ENCODE peak calls at places on chromosome 5, in seven cellular contexts. One of them, this sample, is unnamed.

GRCh38 chr5:80177236-80177635 is 78.6 kb downstream of the SERINC5 start:
- DNase-seq in GM23338: no peak
- DNase-seq in suprapubic skin: no peak
- DNase-seq in HCT116: no peak
- DNase-seq in K562: no peak
- DNase-seq in stomach: no peak
- DNase-seq in breast epithelium: no peak
- DNase-seq in this sample: no peak

GRCh38 chr5:78633710-78634109 is 14.9 kb downstream of the LHFPL2 start:
- DNase-seq in GM23338: no peak
- DNase-seq in suprapubic skin: no peak
- DNase-seq in HCT116: no peak
- DNase-seq in K562: no peak
- DNase-seq in stomach: no peak
- DNase-seq in breast epithelium: no peak
- DNase-seq in this sample: no peak

GRCh38 chr5:119378075-119378699 is 22.4 kb downstream of the TNFAIP8 start:
- DNase-seq in GM23338: no peak
- DNase-seq in suprapubic skin: no peak
- DNase-seq in HCT116: no peak
- DNase-seq in K562: no peak
- DNase-seq in stomach: no peak
- DNase-seq in breast epithelium: no peak
- DNase-seq in this sample: no peak

GRCh38 chr5:154095819-154096380 is 57.1 kb downstream of the MFAP3 start:
- DNase-seq in GM23338: no peak
- DNase-seq in suprapubic skin: no peak
- DNase-seq in HCT116: no peak
- DNase-seq in K562: no peak
- DNase-seq in stomach: no peak
- DNase-seq in breast epithelium: no peak
- DNase-seq in this sample: no peak

GRCh38 chr5:173717959-173718358 is 101.5 kb upstream of the BOD1 start:
- DNase-seq in GM23338: peak; percentile 23
- DNase-seq in suprapubic skin: no peak
- DNase-seq in HCT116: no peak
- DNase-seq in K562: no peak
- DNase-seq in stomach: no peak
- DNase-seq in breast epithelium: no peak
- DNase-seq in this sample: no peak

GRCh38 chr5:7927466-7928375 is 58.8 kb downstream of the MTRR start:
- DNase-seq in GM23338: peak; percentile 84
- DNase-seq in suprapubic skin: no peak
- DNase-seq in HCT116: peak; percentile 22
- DNase-seq in K562: peak; percentile 76
- DNase-seq in stomach: peak; percentile 64
- DNase-seq in breast epithelium: no peak
- DNase-seq in this sample: peak; percentile 40

GRCh38 chr5:6994097-6994496 is 280.9 kb downstream of the TENT4A start:
- DNase-seq in GM23338: no peak
- DNase-seq in suprapubic skin: no peak
- DNase-seq in HCT116: no peak
- DNase-seq in K562: no peak
- DNase-seq in stomach: no peak
- DNase-seq in breast epithelium: no peak
- DNase-seq in this sample: no peak

GRCh38 chr5:150556859-150557506 is 49.1 kb downstream of the NDST1 start:
- DNase-seq in GM23338: no peak
- DNase-seq in suprapubic skin: no peak
- DNase-seq in HCT116: no peak
- DNase-seq in K562: no peak
- DNase-seq in stomach: no peak
- DNase-seq in breast epithelium: no peak
- DNase-seq in this sample: no peak

GRCh38 chr5:179217356-179217755 is 127.9 kb downstream of the ADAMTS2 start:
- DNase-seq in GM23338: no peak
- DNase-seq in suprapubic skin: no peak
- DNase-seq in HCT116: no peak
- DNase-seq in K562: no peak
- DNase-seq in stomach: no peak
- DNase-seq in breast epithelium: no peak
- DNase-seq in this sample: no peak

GRCh38 chr5:148639081-148639480 is 15.2 kb downstream of the HTR4 start:
- DNase-seq in GM23338: no peak
- DNase-seq in suprapubic skin: no peak
- DNase-seq in HCT116: no peak
- DNase-seq in K562: peak; percentile 95
- DNase-seq in stomach: no peak
- DNase-seq in breast epithelium: no peak
- DNase-seq in this sample: no peak

GRCh38 chr5:60568646-60569045 is 131.3 kb downstream of the DEPDC1B start:
- DNase-seq in GM23338: peak; percentile 16
- DNase-seq in suprapubic skin: no peak
- DNase-seq in HCT116: no peak
- DNase-seq in K562: no peak
- DNase-seq in stomach: no peak
- DNase-seq in breast epithelium: no peak
- DNase-seq in this sample: no peak

GRCh38 chr5:137291031-137291430 is 208.1 kb downstream of the SPOCK1 start:
- DNase-seq in GM23338: no peak
- DNase-seq in suprapubic skin: no peak
- DNase-seq in HCT116: no peak
- DNase-seq in K562: no peak
- DNase-seq in stomach: no peak
- DNase-seq in breast epithelium: no peak
- DNase-seq in this sample: no peak

GRCh38 chr5:135535820-135536801 is at the start of gene NEUROG1:
- DNase-seq in GM23338: peak; percentile 91
- DNase-seq in suprapubic skin: peak; percentile 73
- DNase-seq in HCT116: no peak
- DNase-seq in K562: no peak
- DNase-seq in stomach: no peak
- DNase-seq in breast epithelium: no peak
- DNase-seq in this sample: no peak

GRCh38 chr5:24026288-24026687 is 518.9 kb downstream of the PRDM9 start:
- DNase-seq in GM23338: no peak
- DNase-seq in suprapubic skin: no peak
- DNase-seq in HCT116: no peak
- DNase-seq in K562: no peak
- DNase-seq in stomach: no peak
- DNase-seq in breast epithelium: no peak
- DNase-seq in this sample: no peak

GRCh38 chr5:140038373-140038957 is 4.6 kb downstream of the NRG2 start:
- DNase-seq in GM23338: peak; percentile 28
- DNase-seq in suprapubic skin: no peak
- DNase-seq in HCT116: no peak
- DNase-seq in K562: no peak
- DNase-seq in stomach: no peak
- DNase-seq in breast epithelium: no peak
- DNase-seq in this sample: no peak

GRCh38 chr5:159242153-159242552 is 20.9 kb upstream of the UBLCP1 start:
- DNase-seq in GM23338: no peak
- DNase-seq in suprapubic skin: no peak
- DNase-seq in HCT116: no peak
- DNase-seq in K562: no peak
- DNase-seq in stomach: no peak
- DNase-seq in breast epithelium: no peak
- DNase-seq in this sample: no peak

GRCh38 chr5:41264019-41264418 is 50.7 kb upstream of the C6 start:
- DNase-seq in GM23338: no peak
- DNase-seq in suprapubic skin: no peak
- DNase-seq in HCT116: no peak
- DNase-seq in K562: no peak
- DNase-seq in stomach: no peak
- DNase-seq in breast epithelium: no peak
- DNase-seq in this sample: no peak

GRCh38 chr5:138660051-138660572 is 84.9 kb upstream of the HSPA9 start:
- DNase-seq in GM23338: no peak
- DNase-seq in suprapubic skin: peak; percentile 21
- DNase-seq in HCT116: no peak
- DNase-seq in K562: no peak
- DNase-seq in stomach: no peak
- DNase-seq in breast epithelium: no peak
- DNase-seq in this sample: peak; percentile 14

GRCh38 chr5:59724482-59725392 is 168.8 kb downstream of the PDE4D start:
- DNase-seq in GM23338: peak; percentile 76
- DNase-seq in suprapubic skin: no peak
- DNase-seq in HCT116: peak; percentile 12
- DNase-seq in K562: peak; percentile 44
- DNase-seq in stomach: no peak
- DNase-seq in breast epithelium: no peak
- DNase-seq in this sample: no peak

GRCh38 chr5:71830626-71831539 is 111.8 kb downstream of the CARTPT start:
- DNase-seq in GM23338: peak; percentile 32
- DNase-seq in suprapubic skin: no peak
- DNase-seq in HCT116: no peak
- DNase-seq in K562: no peak
- DNase-seq in stomach: peak; percentile 69
- DNase-seq in breast epithelium: peak; percentile 62
- DNase-seq in this sample: peak; percentile 62
- H3K27me3 ChIP-seq in GM23338: no peaks in the 10 kb centered on the region
- H3K27me3 ChIP-seq in suprapubic skin: no peaks in the 10 kb centered on the region
- H3K27me3 ChIP-seq in HCT116: no peaks in the 10 kb centered on the region
- H3K27me3 ChIP-seq in K562: peaks cover 2% of the 10 kb centered on the region
- H3K27me3 ChIP-seq in stomach: no peaks in the 10 kb centered on the region
- H3K27me3 ChIP-seq in breast epithelium: no peaks in the 10 kb centered on the region
- H3K27me3 ChIP-seq in this sample: no peaks in the 10 kb centered on the region

DNA sequence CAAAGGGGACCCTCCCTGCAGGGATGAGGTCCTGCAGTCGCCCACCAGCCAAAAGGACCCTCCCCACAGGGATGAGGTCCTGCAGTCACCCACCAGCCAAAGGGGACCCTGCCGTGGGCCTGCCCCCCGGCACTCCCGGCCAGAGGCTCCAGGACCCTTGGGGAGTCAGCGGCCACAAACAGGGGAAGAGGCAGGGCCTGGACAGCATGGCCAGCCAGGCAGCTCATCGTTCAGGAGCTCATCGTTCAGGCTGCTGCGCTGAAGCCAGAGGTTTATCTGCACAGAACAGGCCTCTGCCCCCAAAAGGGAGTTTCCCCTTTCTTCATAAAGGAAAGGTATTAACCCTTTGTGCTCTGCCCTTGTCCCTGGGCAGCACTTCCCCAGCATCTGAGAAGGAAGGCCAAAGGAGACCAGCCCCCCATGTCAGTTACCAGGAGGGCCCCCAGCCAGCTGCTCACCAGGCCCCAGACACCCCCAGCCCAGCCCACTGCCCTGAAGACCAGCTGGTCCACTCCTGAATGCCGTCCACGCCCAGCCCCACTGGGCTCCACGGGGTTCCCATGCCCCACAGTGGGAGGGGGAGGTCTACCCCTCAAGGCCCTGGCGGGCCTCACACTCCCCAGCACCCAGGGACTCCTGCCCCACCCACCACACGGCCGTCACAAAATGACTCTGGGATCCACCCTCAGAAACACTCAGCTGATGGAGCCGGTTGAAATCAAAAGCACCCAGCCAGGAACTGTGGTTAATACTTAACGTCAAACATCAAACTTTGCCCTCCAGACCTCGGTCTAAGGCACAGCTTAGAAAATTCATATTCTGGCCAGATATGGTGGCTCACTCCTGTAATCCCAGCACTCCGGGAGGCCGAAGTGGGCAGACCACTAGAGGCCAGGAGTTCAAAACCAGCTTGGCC is 6.3 kb downstream of the SLC12A7 start:
- DNase-seq in GM23338: no peak
- DNase-seq in suprapubic skin: no peak
- DNase-seq in HCT116: no peak
- DNase-seq in K562: peak; percentile 76
- DNase-seq in stomach: peak; percentile 63
- DNase-seq in breast epithelium: no peak
- DNase-seq in this sample: no peak
- H3K4me3 ChIP-seq in GM23338: no peak overlapping the region
- H3K4me3 ChIP-seq in suprapubic skin: no peak overlapping the region
- H3K4me3 ChIP-seq in HCT116: no peak overlapping the region
- H3K4me3 ChIP-seq in K562: no peak overlapping the region
- H3K4me3 ChIP-seq in stomach: no peak overlapping the region
- H3K4me3 ChIP-seq in breast epithelium: no peak overlapping the region
- H3K4me3 ChIP-seq in this sample: no peak overlapping the region

GRCh38 chr5:58459860-58460726 is at the start of gene PLK2:
- DNase-seq in GM23338: peak; percentile 76
- DNase-seq in suprapubic skin: peak; percentile 98
- DNase-seq in HCT116: peak; percentile 76
- DNase-seq in K562: no peak
- DNase-seq in stomach: peak; percentile 96
- DNase-seq in breast epithelium: peak; percentile 95
- DNase-seq in this sample: peak; percentile 95

GRCh38 chr5:58459276-58459859 is 518 bp downstream of the PLK2 start:
- DNase-seq in GM23338: peak; percentile 68
- DNase-seq in suprapubic skin: peak; percentile 79
- DNase-seq in HCT116: no peak
- DNase-seq in K562: no peak
- DNase-seq in stomach: peak; percentile 34
- DNase-seq in breast epithelium: peak; percentile 31
- DNase-seq in this sample: peak; percentile 28

GRCh38 chr5:58462623-58463230 is 2.8 kb upstream of the PLK2 start:
- DNase-seq in GM23338: peak; percentile 60
- DNase-seq in suprapubic skin: no peak
- DNase-seq in HCT116: peak; percentile 61
- DNase-seq in K562: peak; percentile 16
- DNase-seq in stomach: peak; percentile 33
- DNase-seq in breast epithelium: no peak
- DNase-seq in this sample: peak; percentile 24

GRCh38 chr5:58462154-58462553 is 2.3 kb upstream of the PLK2 start:
- DNase-seq in GM23338: peak; percentile 28
- DNase-seq in suprapubic skin: no peak
- DNase-seq in HCT116: peak; percentile 39
- DNase-seq in K562: peak; percentile 10
- DNase-seq in stomach: no peak
- DNase-seq in breast epithelium: no peak
- DNase-seq in this sample: no peak

DNA sequence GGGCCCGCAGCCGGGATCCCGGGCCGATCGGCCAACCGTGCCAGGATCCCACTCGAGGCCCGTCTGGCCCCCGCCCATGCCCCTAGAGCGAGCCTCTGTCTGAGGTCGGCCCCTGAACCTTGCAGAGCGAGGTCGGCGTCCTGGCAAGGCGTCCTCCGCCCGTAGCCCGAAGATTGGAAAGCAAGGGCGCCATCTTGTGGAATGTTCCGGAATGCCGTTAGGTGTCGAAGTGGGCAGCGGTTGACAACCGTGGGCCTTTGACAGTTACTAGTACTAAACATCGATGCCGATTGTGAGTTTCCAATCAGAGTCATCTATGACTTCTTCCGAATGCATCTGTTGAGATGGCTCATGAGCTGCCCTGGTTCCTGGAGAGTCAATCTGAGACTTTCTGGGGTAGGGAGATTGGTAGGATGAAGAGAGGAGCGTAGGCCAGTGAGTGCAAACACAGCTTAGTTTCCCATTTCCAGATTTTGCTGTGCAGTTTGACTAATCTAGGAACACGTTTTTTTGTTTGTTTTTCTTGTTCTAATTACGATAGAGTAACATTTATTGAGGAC is 921 bp upstream of the PLK2 start:
- DNase-seq in GM23338: peak; percentile 93
- DNase-seq in suprapubic skin: peak; percentile 94
- DNase-seq in HCT116: peak; percentile 77
- DNase-seq in K562: peak; percentile 25
- DNase-seq in stomach: peak; percentile 93
- DNase-seq in breast epithelium: peak; percentile 87
- DNase-seq in this sample: peak; percentile 90
- TF ChIP-seq POLR2AphosphoS5 in GM23338: no peak
- TF ChIP-seq POLR2AphosphoS5 in suprapubic skin: peak; percentile 40
- TF ChIP-seq POLR2AphosphoS5 in HCT116: no peak
- TF ChIP-seq POLR2AphosphoS5 in K562: no peak
- TF ChIP-seq POLR2AphosphoS5 in stomach: peak; percentile 78
- TF ChIP-seq POLR2AphosphoS5 in breast epithelium: no peak
- TF ChIP-seq POLR2AphosphoS5 in this sample: peak; percentile 73

GRCh38 chr5:88688242-88688959 is 194.6 kb downstream of the MEF2C start:
- DNase-seq in GM23338: no peak
- DNase-seq in suprapubic skin: no peak
- DNase-seq in HCT116: no peak
- DNase-seq in K562: no peak
- DNase-seq in stomach: no peak
- DNase-seq in breast epithelium: no peak
- DNase-seq in this sample: no peak
- H3K27me3 ChIP-seq in GM23338: peaks cover 100% of the 10 kb centered on the region
- H3K27me3 ChIP-seq in suprapubic skin: peaks cover 100% of the 10 kb centered on the region
- H3K27me3 ChIP-seq in HCT116: no peaks in the 10 kb centered on the region
- H3K27me3 ChIP-seq in K562: peaks cover 57% of the 10 kb centered on the region
- H3K27me3 ChIP-seq in stomach: peaks cover 100% of the 10 kb centered on the region
- H3K27me3 ChIP-seq in breast epithelium: peaks cover 17% of the 10 kb centered on the region
- H3K27me3 ChIP-seq in this sample: peaks cover 62% of the 10 kb centered on the region